ENCODE peak calls at places on chromosome 14, in nine cellular contexts. I is HCT116, H is fibroblast of lung, O is neural progenitor cell, Y is colonic mucosa, S is T-helper 17 cell, M is mucosa of descending colon, E is AG04450, F is right lobe of liver. C is an unnamed sample.

GRCh38 chr14:68978550-68978911 is 571 bp downstream of the ACTN1 start:
- DNase-seq in I (no peak), H (peak; percentile 62), O (peak; percentile 90), Y (peak; percentile 70), S (peak; percentile 25), M (peak; percentile 78), E (no peak), F (peak; percentile 75), C (peak; percentile 66)

GRCh38 chr14:75527449-75528163 is 5.3 kb downstream of the BATF start:
- DNase-seq in I (no peak), H (no peak), O (no peak), Y (no peak), S (no peak), M (no peak), E (no peak), F (no peak), C (no peak)

GRCh38 chr14:71474291-71474690 is 457.9 kb upstream of the RGS6 start:
- DNase-seq in I (no peak), H (no peak), O (no peak), Y (no peak), S (no peak), M (no peak), E (no peak), F (no peak), C (no peak)

GRCh38 chr14:94461526-94462218 is 9.1 kb upstream of the SERPINA11 start:
- DNase-seq in I (no peak), H (no peak), O (no peak), Y (no peak), S (no peak), M (no peak), E (no peak), F (no peak), C (no peak)

GRCh38 chr14:26484562-26484961 is 113.3 kb downstream of the NOVA1 start:
- DNase-seq in I (no peak), H (no peak), O (no peak), Y (no peak), S (no peak), M (no peak), E (no peak), F (no peak), C (no peak)

GRCh38 chr14:67426983-67427601 is 15.1 kb upstream of the PLEK2 start:
- DNase-seq in I (peak; percentile 71), H (peak; percentile 81), O (peak; percentile 85), Y (peak; percentile 83), S (peak; percentile 43), M (peak; percentile 66), E (peak; percentile 45), F (peak; percentile 73), C (peak; percentile 82)

GRCh38 chr14:68380304-68380840 is 412.5 kb downstream of the ZFP36L1 start:
- DNase-seq in I (no peak), H (no peak), O (no peak), Y (no peak), S (no peak), M (no peak), E (no peak), F (no peak), C (no peak)

GRCh38 chr14:89356496-89356895 is 60.5 kb downstream of the FOXN3 start:
- DNase-seq in I (no peak), H (no peak), O (no peak), Y (no peak), S (no peak), M (no peak), E (no peak), F (no peak), C (no peak)

GRCh38 chr14:49857427-49858003 is 4.9 kb upstream of the NEMF start:
- DNase-seq in I (no peak), H (no peak), O (no peak), Y (no peak), S (no peak), M (no peak), E (no peak), F (no peak), C (no peak)

GRCh38 chr14:71332476-71332875 is 425.2 kb downstream of the PCNX1 start:
- DNase-seq in I (no peak), H (no peak), O (no peak), Y (no peak), S (no peak), M (no peak), E (no peak), F (no peak), C (no peak)

GRCh38 chr14:100709252-100709955 is 17.3 kb upstream of the DLK1 start:
- DNase-seq in I (no peak), H (peak; percentile 46), O (peak; percentile 75), Y (no peak), S (no peak), M (no peak), E (no peak), F (no peak), C (no peak)

DNA sequence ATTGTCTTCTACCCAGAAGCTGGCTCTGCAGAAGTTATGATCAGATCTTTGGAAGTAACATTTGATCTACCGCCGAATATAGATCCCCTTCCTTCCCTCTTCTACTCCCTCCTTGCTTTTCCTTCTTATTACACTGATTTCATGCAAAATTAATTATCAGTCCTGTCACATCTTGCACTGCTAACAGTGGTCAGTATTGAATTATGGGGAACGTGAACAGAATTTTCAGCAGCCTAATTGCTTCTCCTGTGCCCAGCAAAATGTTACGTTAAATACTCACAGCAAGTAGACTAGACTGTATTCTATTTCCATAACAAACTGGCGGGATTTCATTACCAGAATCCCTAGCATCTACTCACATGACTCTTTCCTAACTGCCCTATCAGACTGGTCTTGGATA is 596.9 kb downstream of the DIO2 start:
- DNase-seq in I (no peak), H (no peak), O (no peak), Y (no peak), S (no peak), M (no peak), E (no peak), F (no peak), C (no peak)
- H3K9me3 ChIP-seq in I (peaks cover 14% of the 10 kb centered on the region), H (no peaks in the 10 kb centered on the region), O (no peaks in the 10 kb centered on the region), Y (no peaks in the 10 kb centered on the region), S (no peaks in the 10 kb centered on the region), M (no peaks in the 10 kb centered on the region), E (no peaks in the 10 kb centered on the region), F (no peaks in the 10 kb centered on the region), C (no peaks in the 10 kb centered on the region)

GRCh38 chr14:82398313-82398712 is 864.7 kb upstream of the SEL1L start:
- DNase-seq in I (no peak), H (no peak), O (no peak), Y (no peak), S (no peak), M (no peak), E (no peak), F (no peak), C (no peak)
- H3K9me3 ChIP-seq in I (peaks cover 9% of the 10 kb centered on the region), H (no peaks in the 10 kb centered on the region), O (no peaks in the 10 kb centered on the region), Y (no peaks in the 10 kb centered on the region), S (no peaks in the 10 kb centered on the region), M (peaks cover 3% of the 10 kb centered on the region), E (peaks cover 7% of the 10 kb centered on the region), F (no peaks in the 10 kb centered on the region), C (no peaks in the 10 kb centered on the region)

GRCh38 chr14:29618323-29619067 is 309.2 kb downstream of the PRKD1 start:
- DNase-seq in I (no peak), H (no peak), O (no peak), Y (no peak), S (no peak), M (no peak), E (no peak), F (no peak), C (no peak)
- H3K9me3 ChIP-seq in I (peaks cover 27% of the 10 kb centered on the region), H (no peaks in the 10 kb centered on the region), O (no peaks in the 10 kb centered on the region), Y (no peaks in the 10 kb centered on the region), S (no peaks in the 10 kb centered on the region), M (no peaks in the 10 kb centered on the region), E (no peaks in the 10 kb centered on the region), F (no peaks in the 10 kb centered on the region), C (no peaks in the 10 kb centered on the region)

DNA sequence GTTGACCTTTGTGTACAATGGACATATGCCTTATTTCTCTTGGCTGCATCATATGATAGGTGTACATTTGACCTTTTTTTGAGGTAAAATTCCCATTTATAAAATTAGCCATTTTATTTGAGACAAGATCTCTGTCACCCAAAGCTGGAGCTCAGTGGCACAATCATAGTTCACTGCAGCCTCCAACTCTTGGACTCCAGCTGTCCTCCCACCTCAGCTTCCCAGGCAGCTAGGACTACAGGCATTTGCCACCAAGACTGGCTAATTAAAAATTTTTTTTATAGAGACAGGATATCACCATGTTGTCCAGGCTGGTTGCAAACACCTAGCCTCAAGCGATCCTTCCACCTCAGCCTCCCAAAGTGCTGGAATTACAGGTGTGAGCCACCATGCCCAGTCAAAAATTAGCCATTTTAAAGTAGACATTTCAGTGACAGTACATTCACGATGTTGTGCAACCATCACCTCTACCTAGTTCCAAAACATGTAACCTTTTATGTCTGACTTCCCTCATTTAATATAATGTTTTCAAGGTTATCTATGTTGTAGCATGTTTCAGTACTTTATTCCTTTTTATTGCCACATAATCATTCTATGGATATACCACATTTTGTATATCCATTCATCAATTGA is 5.4 kb downstream of the G2E3 start:
- DNase-seq in I (no peak), H (no peak), O (no peak), Y (no peak), S (no peak), M (no peak), E (no peak), F (no peak), C (no peak)
- H3K9me3 ChIP-seq in I (no peaks in the 10 kb centered on the region), H (no peaks in the 10 kb centered on the region), O (no peaks in the 10 kb centered on the region), Y (no peaks in the 10 kb centered on the region), S (no peaks in the 10 kb centered on the region), M (no peaks in the 10 kb centered on the region), E (no peaks in the 10 kb centered on the region), F (no peaks in the 10 kb centered on the region), C (no peaks in the 10 kb centered on the region)

GRCh38 chr14:104393199-104393897 is 186.2 kb upstream of the C14orf180 start:
- DNase-seq in I (no peak), H (no peak), O (no peak), Y (peak; percentile 13), S (no peak), M (peak; percentile 45), E (no peak), F (no peak), C (no peak)
- H3K9me3 ChIP-seq in I (no peaks in the 10 kb centered on the region), H (no peaks in the 10 kb centered on the region), O (peaks cover 9% of the 10 kb centered on the region), Y (no peaks in the 10 kb centered on the region), S (no peaks in the 10 kb centered on the region), M (peaks cover 11% of the 10 kb centered on the region), E (peaks cover 92% of the 10 kb centered on the region), F (no peaks in the 10 kb centered on the region), C (peaks cover 10% of the 10 kb centered on the region)

GRCh38 chr14:44417809-44418208 is 89.3 kb downstream of the FSCB start:
- DNase-seq in I (no peak), H (no peak), O (no peak), Y (no peak), S (no peak), M (no peak), E (no peak), F (no peak), C (no peak)

GRCh38 chr14:44418856-44419255 is 88.2 kb downstream of the FSCB start:
- DNase-seq in I (no peak), H (no peak), O (no peak), Y (no peak), S (no peak), M (no peak), E (no peak), F (no peak), C (no peak)

DNA sequence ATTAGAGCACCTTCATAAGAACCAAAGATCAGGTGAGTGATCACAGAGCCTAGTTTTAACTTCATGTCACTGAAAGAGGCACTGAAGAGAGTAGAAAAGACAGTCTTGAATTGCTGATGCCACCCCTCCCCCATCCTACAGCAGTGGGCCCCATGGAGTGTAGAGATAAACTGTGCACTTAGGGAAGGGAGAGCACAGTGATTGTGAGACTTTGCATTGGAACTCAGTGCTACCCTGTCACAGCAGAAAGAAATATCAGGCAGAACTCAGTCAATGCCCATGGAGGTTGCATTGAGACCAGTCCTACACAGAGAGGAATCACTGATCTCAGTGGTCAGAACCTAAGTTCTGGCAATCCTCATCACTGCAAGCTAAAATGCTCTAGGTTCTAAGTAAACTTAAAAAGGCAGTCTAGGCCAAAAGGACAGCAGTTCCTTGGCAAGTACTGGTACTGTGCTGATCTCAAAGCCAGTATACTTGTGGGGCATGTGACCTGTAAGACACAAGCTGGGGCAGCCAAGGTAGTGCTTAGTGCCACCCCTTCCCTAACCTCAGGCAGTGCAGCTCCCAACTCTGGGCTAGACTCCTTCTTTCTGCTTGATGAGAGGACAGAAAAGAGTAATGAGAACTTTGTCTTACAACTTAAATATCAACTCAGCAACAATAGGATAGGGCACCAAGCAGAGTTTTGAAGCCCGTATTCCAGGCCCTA is 94.1 kb downstream of the FSCB start:
- DNase-seq in I (no peak), H (no peak), O (peak; percentile 20), Y (no peak), S (no peak), M (no peak), E (no peak), F (no peak), C (no peak)
- H3K9me3 ChIP-seq in I (no peaks in the 10 kb centered on the region), H (no peaks in the 10 kb centered on the region), O (no peaks in the 10 kb centered on the region), Y (no peaks in the 10 kb centered on the region), S (no peaks in the 10 kb centered on the region), M (no peaks in the 10 kb centered on the region), E (peaks cover 2% of the 10 kb centered on the region), F (no peaks in the 10 kb centered on the region), C (no peaks in the 10 kb centered on the region)

C was measured in transverse colon.